ENCODE peak calls at places on chromosomes 6 and 20, in ten cellular contexts. One of them, this sample, is unnamed.

GRCh38 chr6:113414511-113414910 is 442.6 kb upstream of the MARCKS start:
- DNase-seq in lower lobe of right lung: no peak
- DNase-seq in transverse colon: peak; percentile 23
- DNase-seq in PC-3: peak; percentile 82
- DNase-seq in psoas muscle: no peak
- DNase-seq in CD8-positive, alpha-beta T cell: no peak
- DNase-seq in stomach: peak; percentile 54
- DNase-seq in naive thymus-derived CD4-positive, alpha-beta T cell: no peak
- DNase-seq in mammary epithelial cell: peak; percentile 76
- DNase-seq in cardiac muscle cell: peak; percentile 78
- DNase-seq in this sample: no peak

GRCh38 chr6:44464527-44465310 is 77.2 kb downstream of the CDC5L start:
- DNase-seq in lower lobe of right lung: no peak
- DNase-seq in transverse colon: no peak
- DNase-seq in PC-3: no peak
- DNase-seq in psoas muscle: peak; percentile 50
- DNase-seq in CD8-positive, alpha-beta T cell: no peak
- DNase-seq in stomach: no peak
- DNase-seq in naive thymus-derived CD4-positive, alpha-beta T cell: no peak
- DNase-seq in mammary epithelial cell: no peak
- DNase-seq in cardiac muscle cell: peak; percentile 67
- DNase-seq in this sample: no peak

GRCh38 chr20:10848810-10849370 is 175.1 kb upstream of the JAG1 start:
- DNase-seq in lower lobe of right lung: no peak
- DNase-seq in transverse colon: peak; percentile 45
- DNase-seq in PC-3: peak; percentile 95
- DNase-seq in psoas muscle: no peak
- DNase-seq in CD8-positive, alpha-beta T cell: no peak
- DNase-seq in stomach: no peak
- DNase-seq in naive thymus-derived CD4-positive, alpha-beta T cell: no peak
- DNase-seq in mammary epithelial cell: peak; percentile 86
- DNase-seq in cardiac muscle cell: peak; percentile 92
- DNase-seq in this sample: no peak

GRCh38 chr6:117487831-117488230 is 5.4 kb downstream of the DCBLD1 start:
- DNase-seq in lower lobe of right lung: no peak
- DNase-seq in transverse colon: no peak
- DNase-seq in PC-3: no peak
- DNase-seq in psoas muscle: no peak
- DNase-seq in CD8-positive, alpha-beta T cell: no peak
- DNase-seq in stomach: no peak
- DNase-seq in naive thymus-derived CD4-positive, alpha-beta T cell: no peak
- DNase-seq in mammary epithelial cell: no peak
- DNase-seq in cardiac muscle cell: peak; percentile 53
- DNase-seq in this sample: no peak

GRCh38 chr6:137881522-137881886 is 14.4 kb downstream of the TNFAIP3 start:
- DNase-seq in lower lobe of right lung: no peak
- DNase-seq in transverse colon: no peak
- DNase-seq in PC-3: no peak
- DNase-seq in psoas muscle: no peak
- DNase-seq in CD8-positive, alpha-beta T cell: peak; percentile 48
- DNase-seq in stomach: no peak
- DNase-seq in naive thymus-derived CD4-positive, alpha-beta T cell: no peak
- DNase-seq in mammary epithelial cell: peak; percentile 34
- DNase-seq in cardiac muscle cell: no peak
- DNase-seq in this sample: no peak

GRCh38 chr6:70686548-70687133 is 19.0 kb downstream of the SMAP1 start:
- DNase-seq in lower lobe of right lung: no peak
- DNase-seq in transverse colon: no peak
- DNase-seq in PC-3: peak; percentile 64
- DNase-seq in psoas muscle: no peak
- DNase-seq in CD8-positive, alpha-beta T cell: no peak
- DNase-seq in stomach: no peak
- DNase-seq in naive thymus-derived CD4-positive, alpha-beta T cell: no peak
- DNase-seq in mammary epithelial cell: peak; percentile 16
- DNase-seq in cardiac muscle cell: peak; percentile 57
- DNase-seq in this sample: no peak

GRCh38 chr6:36130672-36131516 is 581 bp downstream of the MAPK13 start:
- DNase-seq in lower lobe of right lung: peak; percentile 80
- DNase-seq in transverse colon: peak; percentile 77
- DNase-seq in PC-3: peak; percentile 60
- DNase-seq in psoas muscle: peak; percentile 58
- DNase-seq in CD8-positive, alpha-beta T cell: peak; percentile 65
- DNase-seq in stomach: peak; percentile 74
- DNase-seq in naive thymus-derived CD4-positive, alpha-beta T cell: peak; percentile 78
- DNase-seq in mammary epithelial cell: no peak
- DNase-seq in cardiac muscle cell: peak; percentile 59
- DNase-seq in this sample: no peak

GRCh38 chr6:131851049-131851769 is 43.4 kb downstream of the ENPP1 start:
- DNase-seq in lower lobe of right lung: no peak
- DNase-seq in transverse colon: no peak
- DNase-seq in PC-3: no peak
- DNase-seq in psoas muscle: no peak
- DNase-seq in CD8-positive, alpha-beta T cell: no peak
- DNase-seq in stomach: no peak
- DNase-seq in naive thymus-derived CD4-positive, alpha-beta T cell: no peak
- DNase-seq in mammary epithelial cell: no peak
- DNase-seq in cardiac muscle cell: no peak
- DNase-seq in this sample: no peak

GRCh38 chr6:140768133-140768532 is 1364.6 kb upstream of the GJE1 start:
- DNase-seq in lower lobe of right lung: no peak
- DNase-seq in transverse colon: no peak
- DNase-seq in PC-3: no peak
- DNase-seq in psoas muscle: no peak
- DNase-seq in CD8-positive, alpha-beta T cell: no peak
- DNase-seq in stomach: no peak
- DNase-seq in naive thymus-derived CD4-positive, alpha-beta T cell: no peak
- DNase-seq in mammary epithelial cell: no peak
- DNase-seq in cardiac muscle cell: no peak
- DNase-seq in this sample: no peak

GRCh38 chr6:140773276-140773675 is 1359.4 kb upstream of the GJE1 start:
- DNase-seq in lower lobe of right lung: no peak
- DNase-seq in transverse colon: no peak
- DNase-seq in PC-3: peak; percentile 10
- DNase-seq in psoas muscle: no peak
- DNase-seq in CD8-positive, alpha-beta T cell: no peak
- DNase-seq in stomach: no peak
- DNase-seq in naive thymus-derived CD4-positive, alpha-beta T cell: no peak
- DNase-seq in mammary epithelial cell: no peak
- DNase-seq in cardiac muscle cell: peak; percentile 18
- DNase-seq in this sample: peak; percentile 36

GRCh38 chr6:140779341-140779740 is 1353.4 kb upstream of the GJE1 start:
- DNase-seq in lower lobe of right lung: no peak
- DNase-seq in transverse colon: no peak
- DNase-seq in PC-3: peak; percentile 69
- DNase-seq in psoas muscle: no peak
- DNase-seq in CD8-positive, alpha-beta T cell: no peak
- DNase-seq in stomach: no peak
- DNase-seq in naive thymus-derived CD4-positive, alpha-beta T cell: no peak
- DNase-seq in mammary epithelial cell: peak; percentile 76
- DNase-seq in cardiac muscle cell: peak; percentile 42
- DNase-seq in this sample: no peak

GRCh38 chr6:140777780-140778179 is 1354.9 kb upstream of the GJE1 start:
- DNase-seq in lower lobe of right lung: no peak
- DNase-seq in transverse colon: no peak
- DNase-seq in PC-3: no peak
- DNase-seq in psoas muscle: no peak
- DNase-seq in CD8-positive, alpha-beta T cell: no peak
- DNase-seq in stomach: no peak
- DNase-seq in naive thymus-derived CD4-positive, alpha-beta T cell: no peak
- DNase-seq in mammary epithelial cell: no peak
- DNase-seq in cardiac muscle cell: no peak
- DNase-seq in this sample: no peak

DNA sequence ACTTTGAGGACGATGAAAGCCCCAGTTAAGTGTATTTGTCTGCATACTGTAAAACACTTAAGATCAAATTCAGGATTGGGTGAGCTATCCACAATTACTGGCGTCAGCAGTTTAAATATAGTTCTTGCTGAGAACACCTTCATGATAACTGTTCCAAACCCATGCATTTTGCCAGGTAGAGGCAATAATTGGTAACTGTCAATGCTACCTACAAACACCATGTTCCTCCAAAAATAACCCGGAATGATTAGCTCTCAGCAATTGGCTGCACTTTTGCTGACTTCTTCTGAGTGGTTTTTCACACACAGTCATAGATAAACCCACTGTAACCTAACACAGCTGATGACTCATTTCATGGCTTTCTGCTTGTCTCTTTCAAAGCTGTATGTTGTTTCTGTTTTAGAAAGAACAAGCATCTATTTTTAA is 1358.6 kb upstream of the GJE1 start:
- DNase-seq in lower lobe of right lung: no peak
- DNase-seq in transverse colon: no peak
- DNase-seq in PC-3: peak; percentile 64
- DNase-seq in psoas muscle: no peak
- DNase-seq in CD8-positive, alpha-beta T cell: no peak
- DNase-seq in stomach: no peak
- DNase-seq in naive thymus-derived CD4-positive, alpha-beta T cell: no peak
- DNase-seq in mammary epithelial cell: peak; percentile 73
- DNase-seq in cardiac muscle cell: peak; percentile 81
- DNase-seq in this sample: no peak
- H3K27ac ChIP-seq in lower lobe of right lung: no peak overlapping the region
- H3K27ac ChIP-seq in transverse colon: no peak overlapping the region
- H3K27ac ChIP-seq in PC-3: no peak overlapping the region
- H3K27ac ChIP-seq in psoas muscle: peak overlapping the region; percentile 6
- H3K27ac ChIP-seq in CD8-positive, alpha-beta T cell: no peak overlapping the region
- H3K27ac ChIP-seq in stomach: no peak overlapping the region
- H3K27ac ChIP-seq in naive thymus-derived CD4-positive, alpha-beta T cell: no peak overlapping the region
- H3K27ac ChIP-seq in mammary epithelial cell: no peak overlapping the region
- H3K27ac ChIP-seq in cardiac muscle cell: peak overlapping the region; percentile 83
- H3K27ac ChIP-seq in this sample: peak overlapping the region; percentile 23

DNA sequence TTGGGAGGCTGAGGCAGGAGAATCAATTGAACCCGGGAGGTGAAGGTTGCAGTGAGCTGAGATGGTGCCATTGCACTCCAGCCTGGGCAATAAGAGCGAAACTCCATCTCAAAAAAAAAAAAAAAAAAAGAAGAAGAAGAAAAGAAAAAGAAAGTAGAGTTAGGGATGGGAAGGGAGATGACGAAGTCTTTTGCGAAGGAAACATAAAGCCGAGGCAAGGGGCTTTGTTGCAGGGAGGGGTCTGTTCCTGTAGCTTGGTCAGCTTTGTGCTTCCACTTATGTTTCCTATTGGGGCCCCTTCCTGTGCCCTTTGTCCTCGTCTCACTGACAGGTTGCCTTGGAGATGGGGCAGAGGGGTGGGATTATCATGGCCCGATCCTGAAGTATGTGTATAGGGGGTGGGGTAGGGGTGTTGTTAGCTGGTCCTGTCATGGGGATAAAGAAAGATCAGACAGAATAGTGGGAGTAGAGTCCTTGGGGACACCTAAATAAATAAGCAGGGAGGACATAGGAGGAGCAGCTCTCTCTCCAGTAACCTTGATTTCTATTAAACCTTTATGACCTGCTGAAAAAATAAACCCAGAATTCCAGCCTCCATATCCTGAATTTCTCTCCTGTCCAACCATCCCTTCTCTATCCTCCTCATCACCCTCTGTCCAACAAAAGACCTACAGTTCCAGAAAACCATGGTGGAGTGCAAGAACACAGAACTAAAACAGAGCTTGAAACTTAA is 1.2 kb upstream of the CLIC1 start:
- DNase-seq in lower lobe of right lung: no peak
- DNase-seq in transverse colon: peak; percentile 52
- DNase-seq in PC-3: no peak
- DNase-seq in psoas muscle: no peak
- DNase-seq in CD8-positive, alpha-beta T cell: no peak
- DNase-seq in stomach: no peak
- DNase-seq in naive thymus-derived CD4-positive, alpha-beta T cell: no peak
- DNase-seq in mammary epithelial cell: no peak
- DNase-seq in cardiac muscle cell: peak; percentile 55
- DNase-seq in this sample: no peak
- H3K27ac ChIP-seq in lower lobe of right lung: peak overlapping the region; percentile 93
- H3K27ac ChIP-seq in transverse colon: peak overlapping the region; percentile 96
- H3K27ac ChIP-seq in PC-3: peak overlapping the region; percentile 87
- H3K27ac ChIP-seq in psoas muscle: peak overlapping the region; percentile 74
- H3K27ac ChIP-seq in CD8-positive, alpha-beta T cell: peak overlapping the region; percentile 46
- H3K27ac ChIP-seq in stomach: peak overlapping the region; percentile 97
- H3K27ac ChIP-seq in naive thymus-derived CD4-positive, alpha-beta T cell: peak overlapping the region; percentile 83
- H3K27ac ChIP-seq in mammary epithelial cell: peak overlapping the region; percentile 72
- H3K27ac ChIP-seq in cardiac muscle cell: peak overlapping the region; percentile 87
- H3K27ac ChIP-seq in this sample: peak overlapping the region; percentile 79

GRCh38 chr6:156718647-156719394 is 58.4 kb upstream of the ARID1B start:
- DNase-seq in lower lobe of right lung: no peak
- DNase-seq in transverse colon: peak; percentile 14
- DNase-seq in PC-3: no peak
- DNase-seq in psoas muscle: peak; percentile 68
- DNase-seq in CD8-positive, alpha-beta T cell: no peak
- DNase-seq in stomach: peak; percentile 33
- DNase-seq in naive thymus-derived CD4-positive, alpha-beta T cell: no peak
- DNase-seq in mammary epithelial cell: no peak
- DNase-seq in cardiac muscle cell: peak; percentile 58
- DNase-seq in this sample: no peak

GRCh38 chr6:156719395-156719719 is 57.8 kb upstream of the ARID1B start:
- DNase-seq in lower lobe of right lung: no peak
- DNase-seq in transverse colon: peak; percentile 46
- DNase-seq in PC-3: no peak
- DNase-seq in psoas muscle: no peak
- DNase-seq in CD8-positive, alpha-beta T cell: no peak
- DNase-seq in stomach: no peak
- DNase-seq in naive thymus-derived CD4-positive, alpha-beta T cell: no peak
- DNase-seq in mammary epithelial cell: no peak
- DNase-seq in cardiac muscle cell: no peak
- DNase-seq in this sample: no peak

GRCh38 chr6:156717542-156717941 is 59.6 kb upstream of the ARID1B start:
- DNase-seq in lower lobe of right lung: no peak
- DNase-seq in transverse colon: no peak
- DNase-seq in PC-3: no peak
- DNase-seq in psoas muscle: no peak
- DNase-seq in CD8-positive, alpha-beta T cell: no peak
- DNase-seq in stomach: no peak
- DNase-seq in naive thymus-derived CD4-positive, alpha-beta T cell: no peak
- DNase-seq in mammary epithelial cell: no peak
- DNase-seq in cardiac muscle cell: no peak
- DNase-seq in this sample: no peak

GRCh38 chr6:156713548-156713947 is 63.6 kb upstream of the ARID1B start:
- DNase-seq in lower lobe of right lung: no peak
- DNase-seq in transverse colon: no peak
- DNase-seq in PC-3: no peak
- DNase-seq in psoas muscle: no peak
- DNase-seq in CD8-positive, alpha-beta T cell: no peak
- DNase-seq in stomach: no peak
- DNase-seq in naive thymus-derived CD4-positive, alpha-beta T cell: no peak
- DNase-seq in mammary epithelial cell: no peak
- DNase-seq in cardiac muscle cell: no peak
- DNase-seq in this sample: no peak

DNA sequence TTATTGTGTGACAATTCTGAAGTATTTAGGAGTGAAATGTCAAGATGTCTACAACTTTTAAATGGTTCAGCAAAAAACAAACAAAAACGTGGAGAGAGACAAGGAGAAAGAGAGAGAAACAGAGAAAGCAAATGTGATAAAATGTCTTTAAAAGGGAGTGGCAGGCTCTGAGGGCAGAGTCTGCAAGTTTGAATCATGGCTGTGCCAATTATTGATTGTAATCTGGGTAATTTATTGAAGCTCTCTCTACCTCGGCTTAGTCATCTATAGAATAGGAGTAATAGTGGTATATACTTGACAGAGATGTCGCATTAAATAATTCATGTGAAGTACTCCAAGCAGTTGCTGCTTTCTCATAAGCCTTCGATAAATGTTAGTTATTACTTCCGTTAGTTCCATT is 61.3 kb upstream of the ARID1B start:
- DNase-seq in lower lobe of right lung: no peak
- DNase-seq in transverse colon: no peak
- DNase-seq in PC-3: no peak
- DNase-seq in psoas muscle: no peak
- DNase-seq in CD8-positive, alpha-beta T cell: no peak
- DNase-seq in stomach: no peak
- DNase-seq in naive thymus-derived CD4-positive, alpha-beta T cell: no peak
- DNase-seq in mammary epithelial cell: no peak
- DNase-seq in cardiac muscle cell: no peak
- DNase-seq in this sample: no peak
- H3K27ac ChIP-seq in lower lobe of right lung: no peak overlapping the region
- H3K27ac ChIP-seq in transverse colon: no peak overlapping the region
- H3K27ac ChIP-seq in PC-3: no peak overlapping the region
- H3K27ac ChIP-seq in psoas muscle: no peak overlapping the region
- H3K27ac ChIP-seq in CD8-positive, alpha-beta T cell: no peak overlapping the region
- H3K27ac ChIP-seq in stomach: no peak overlapping the region
- H3K27ac ChIP-seq in naive thymus-derived CD4-positive, alpha-beta T cell: no peak overlapping the region
- H3K27ac ChIP-seq in mammary epithelial cell: no peak overlapping the region
- H3K27ac ChIP-seq in cardiac muscle cell: no peak overlapping the region
- H3K27ac ChIP-seq in this sample: no peak overlapping the region

DNA sequence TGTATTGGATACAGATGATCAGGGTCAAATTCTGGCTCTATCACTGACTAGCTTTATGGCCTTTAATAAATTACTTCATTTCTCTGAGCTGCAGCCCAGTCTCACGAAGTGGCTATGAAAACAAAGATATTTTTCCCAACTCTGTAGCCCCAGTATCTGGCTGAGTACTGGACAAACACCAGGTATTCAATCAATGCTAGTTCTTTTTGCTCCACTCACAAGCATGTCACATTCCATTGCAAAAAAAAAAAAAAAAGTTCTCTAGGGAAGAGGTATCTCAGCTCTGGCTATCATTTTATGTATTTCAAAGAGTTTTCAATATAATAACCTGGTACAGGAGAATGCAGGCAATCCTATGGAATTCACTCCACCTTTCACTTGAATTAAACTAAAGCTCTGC is 3.1 kb downstream of the CHD6 start:
- DNase-seq in lower lobe of right lung: no peak
- DNase-seq in transverse colon: no peak
- DNase-seq in PC-3: no peak
- DNase-seq in psoas muscle: no peak
- DNase-seq in CD8-positive, alpha-beta T cell: no peak
- DNase-seq in stomach: no peak
- DNase-seq in naive thymus-derived CD4-positive, alpha-beta T cell: no peak
- DNase-seq in mammary epithelial cell: no peak
- DNase-seq in cardiac muscle cell: no peak
- DNase-seq in this sample: no peak
- H3K27ac ChIP-seq in lower lobe of right lung: no peak overlapping the region
- H3K27ac ChIP-seq in transverse colon: no peak overlapping the region
- H3K27ac ChIP-seq in PC-3: no peak overlapping the region
- H3K27ac ChIP-seq in psoas muscle: no peak overlapping the region
- H3K27ac ChIP-seq in CD8-positive, alpha-beta T cell: no peak overlapping the region
- H3K27ac ChIP-seq in stomach: no peak overlapping the region
- H3K27ac ChIP-seq in naive thymus-derived CD4-positive, alpha-beta T cell: no peak overlapping the region
- H3K27ac ChIP-seq in mammary epithelial cell: no peak overlapping the region
- H3K27ac ChIP-seq in cardiac muscle cell: no peak overlapping the region
- H3K27ac ChIP-seq in this sample: no peak overlapping the region